ENCODE peak calls at places on chromosomes 5 and 9, in eight cellular contexts. F is GM19239; N is testis; I is right cardiac atrium; D is AG08396; J is DMS153; U is CD8-positive, alpha-beta T cell; T is heart left ventricle. L is an unnamed sample.
A peak's percentile ranks its signal among the peaks of the same experiment; 100 is the strongest.

GRCh38 chr9:71990466-71990865 is 69.9 kb downstream of the C9orf57 start:
- DNase-seq in F (no peak), N (no peak), I (no peak), D (no peak), J (no peak), U (no peak), T (no peak), L (no peak)

GRCh38 chr9:6305954-6306563 is 22.1 kb upstream of the TPD52L3 start:
- DNase-seq in F (no peak), N (no peak), I (no peak), D (peak; percentile 35), J (peak; percentile 60), U (no peak), T (no peak), L (no peak)

GRCh38 chr5:63962345-63962744 is at the start of gene HTR1A:
- DNase-seq in F (no peak), N (no peak), I (no peak), D (no peak), J (no peak), U (no peak), T (no peak), L (no peak)

GRCh38 chr5:65651144-65651543 is 26.3 kb downstream of the SHLD3 start:
- DNase-seq in F (no peak), N (no peak), I (no peak), D (no peak), J (no peak), U (no peak), T (no peak), L (no peak)

GRCh38 chr5:56973473-56973872 is 21.6 kb upstream of the MIER3 start:
- DNase-seq in F (no peak), N (peak; percentile 59), I (no peak), D (no peak), J (no peak), U (no peak), T (no peak), L (no peak)

GRCh38 chr5:36613771-36614656 is 7.6 kb downstream of the SLC1A3 start:
- DNase-seq in F (no peak), N (no peak), I (no peak), D (no peak), J (no peak), U (no peak), T (no peak), L (no peak)

GRCh38 chr5:58800861-58801540 is 218.1 kb downstream of the RAB3C start:
- DNase-seq in F (no peak), N (no peak), I (no peak), D (no peak), J (no peak), U (no peak), T (no peak), L (no peak)

GRCh38 chr5:8895599-8895998 is 650.3 kb downstream of the SEMA5A start:
- DNase-seq in F (no peak), N (no peak), I (no peak), D (no peak), J (no peak), U (no peak), T (no peak), L (no peak)

GRCh38 chr9:113645224-113645971 is 181.9 kb downstream of the RGS3 start:
- DNase-seq in F (no peak), N (no peak), I (no peak), D (no peak), J (no peak), U (no peak), T (no peak), L (no peak)

GRCh38 chr5:174309131-174309845 is 263.8 kb downstream of the NSG2 start:
- DNase-seq in F (no peak), N (no peak), I (no peak), D (no peak), J (no peak), U (no peak), T (no peak), L (no peak)

GRCh38 chr5:68149189-68149588 is 66.4 kb upstream of the PIK3R1 start:
- DNase-seq in F (no peak), N (no peak), I (no peak), D (peak; percentile 27), J (no peak), U (no peak), T (no peak), L (no peak)

GRCh38 chr5:102855684-102856373 is 100.7 kb downstream of the PAM start:
- DNase-seq in F (no peak), N (no peak), I (no peak), D (no peak), J (no peak), U (no peak), T (no peak), L (no peak)

L was measured in KG1.